ENCODE peak calls at places on chromosomes 1 and 21, in six cellular contexts. Y is pancreas, A is NCI-H446 treated with DMSO at 0.1 percent for 48 hours, O is esophagus squamous epithelium, J is K562, Z is NCI-H1092. K is an unnamed sample.

GRCh38 chr1:244651956-244652698 is 799 bp upstream of the DESI2 start:
- DNase-seq in Y (no peak), A (no peak), O (no peak), J (no peak), Z (no peak), K (no peak)

GRCh38 chr21:41582298-41582840 is 74.4 kb upstream of the TMPRSS2 start:
- DNase-seq in Y (no peak), A (no peak), O (no peak), J (no peak), Z (no peak), K (no peak)

GRCh38 chr1:182702826-182703524 is 18.6 kb upstream of the RGS8 start:
- DNase-seq in Y (no peak), A (no peak), O (no peak), J (no peak), Z (peak; percentile 86), K (no peak)

GRCh38 chr21:29304577-29304976 is 5.9 kb downstream of the BACH1 start:
- DNase-seq in Y (no peak), A (no peak), O (no peak), J (no peak), Z (no peak), K (no peak)

GRCh38 chr1:248681651-248682050 is 20.9 kb downstream of the OR14I1 start:
- DNase-seq in Y (no peak), A (no peak), O (no peak), J (no peak), Z (no peak), K (no peak)

GRCh38 chr21:41678016-41678935 is 88.6 kb downstream of the RIPK4 start:
- DNase-seq in Y (peak; percentile 85), A (no peak), O (no peak), J (no peak), Z (peak; percentile 55), K (no peak)

GRCh38 chr1:50110656-50111055 is 1.9 kb downstream of the ELAVL4 start:
- DNase-seq in Y (no peak), A (peak; percentile 17), O (no peak), J (no peak), Z (peak; percentile 97), K (no peak)

GRCh38 chr1:230867119-230867902 is 1.0 kb downstream of the C1orf198 start:
- DNase-seq in Y (no peak), A (no peak), O (no peak), J (no peak), Z (no peak), K (no peak)

GRCh38 chr1:107405241-107405640 is 264.4 kb downstream of the NTNG1 start:
- DNase-seq in Y (no peak), A (no peak), O (no peak), J (no peak), Z (no peak), K (no peak)

GRCh38 chr1:159900755-159901335 is 880 bp upstream of the CFAP45 start:
- DNase-seq in Y (no peak), A (no peak), O (no peak), J (no peak), Z (no peak), K (no peak)

GRCh38 chr1:113793878-113794834 is 18.1 kb downstream of the RSBN1 start:
- DNase-seq in Y (peak; percentile 28), A (no peak), O (no peak), J (no peak), Z (no peak), K (no peak)

GRCh38 chr1:37562984-37563383 is 6.2 kb downstream of the DNALI1 start:
- DNase-seq in Y (no peak), A (no peak), O (no peak), J (peak; percentile 85), Z (no peak), K (no peak)

GRCh38 chr1:13732971-13733667 is 33.1 kb downstream of the PRDM2 start:
- DNase-seq in Y (no peak), A (no peak), O (no peak), J (no peak), Z (no peak), K (no peak)

GRCh38 chr1:209685835-209686234 is 10.6 kb downstream of the G0S2 start:
- DNase-seq in Y (no peak), A (no peak), O (no peak), J (no peak), Z (no peak), K (no peak)

GRCh38 chr1:181726608-181727007 is 243.3 kb downstream of the CACNA1E start:
- DNase-seq in Y (no peak), A (no peak), O (no peak), J (no peak), Z (no peak), K (no peak)

GRCh38 chr1:2183937-2184334 is 10.6 kb downstream of the FAAP20 start:
- DNase-seq in Y (no peak), A (no peak), O (no peak), J (no peak), Z (no peak), K (no peak)

GRCh38 chr21:25127007-25127406 is 480.3 kb downstream of the MRPL39 start:
- DNase-seq in Y (no peak), A (no peak), O (no peak), J (no peak), Z (no peak), K (no peak)

GRCh38 chr1:223628233-223628632 is 37.3 kb downstream of the CAPN8 start:
- DNase-seq in Y (peak; percentile 53), A (peak; percentile 47), O (no peak), J (peak; percentile 82), Z (peak; percentile 57), K (no peak)

GRCh38 chr1:151156515-151156819 is at the start of gene TNFAIP8L2:
- DNase-seq in Y (no peak), A (no peak), O (no peak), J (no peak), Z (no peak), K (peak; percentile 64)

GRCh38 chr1:236395780-236396664 is 1.9 kb downstream of the EDARADD start:
- DNase-seq in Y (no peak), A (no peak), O (no peak), J (peak; percentile 51), Z (no peak), K (no peak)

K was measured in SIG-M5.